ENCODE peak calls at places on chromosome 9, in eight cellular contexts. I, K, U, H, O, Y, M and T are unnamed samples.

GRCh38 chr9:69945671-69946141 is 97.9 kb upstream of the MAMDC2 start:
- DNase-seq in K (peak; percentile 7), Y (no peak), M (no peak), I (peak; percentile 40), H (peak; percentile 82), O (peak; percentile 49), U (no peak), T (peak; percentile 80)

GRCh38 chr9:84315278-84315877 is 25.2 kb downstream of the SLC28A3 start:
- DNase-seq in U (peak; percentile 44), H (peak; percentile 62), M (peak; percentile 6), Y (no peak), K (peak; percentile 46), O (peak; percentile 66), I (peak; percentile 70), T (peak; percentile 65)

GRCh38 chr9:112334319-112334828 is 955 bp upstream of the PTBP3 start:
- DNase-seq in M (no peak), Y (peak; percentile 15), K (peak; percentile 28), U (peak; percentile 26), O (peak; percentile 51), H (peak; percentile 36), I (peak; percentile 36), T (peak; percentile 43)

GRCh38 chr9:120391691-120392090 is 188.3 kb downstream of the CDK5RAP2 start:
- DNase-seq in O (no peak), H (no peak), M (no peak), Y (no peak), U (no peak), I (no peak), K (no peak), T (no peak)

GRCh38 chr9:136995772-136996308 is 528 bp downstream of the CLIC3 start:
- DNase-seq in I (no peak), K (no peak), Y (no peak), H (no peak), O (peak; percentile 63), M (peak; percentile 70), U (no peak), T (peak; percentile 56)

GRCh38 chr9:33381231-33381791 is 21.1 kb downstream of the AQP7 start:
- DNase-seq in O (peak; percentile 22), K (no peak), U (no peak), I (no peak), M (no peak), Y (no peak), H (no peak), T (peak; percentile 9)

GRCh38 chr9:88501086-88501485 is 33.9 kb upstream of the NXNL2 start:
- DNase-seq in H (no peak), I (no peak), Y (no peak), M (no peak), U (no peak), O (no peak), K (no peak), T (no peak)

GRCh38 chr9:110156902-110157301 is 51.1 kb downstream of the C9orf152 start:
- DNase-seq in O (peak; percentile 85), H (peak; percentile 47), Y (no peak), K (no peak), I (no peak), U (no peak), M (no peak), T (peak; percentile 88)

GRCh38 chr9:98593354-98594253 is 115.1 kb downstream of the GABBR2 start:
- DNase-seq in M (no peak), H (no peak), O (no peak), U (no peak), K (no peak), I (no peak), Y (no peak), T (no peak)

GRCh38 chr9:78351816-78352215 is 54.9 kb downstream of the PSAT1 start:
- DNase-seq in U (no peak), M (no peak), H (no peak), Y (no peak), I (no peak), O (no peak), K (no peak), T (no peak)

GRCh38 chr9:126125177-126125576 is 201.5 kb upstream of the MVB12B start:
- DNase-seq in M (no peak), H (no peak), O (no peak), I (peak; percentile 2), U (no peak), K (no peak), Y (no peak), T (peak; percentile 23)

GRCh38 chr9:33331411-33331891 is 41.1 kb downstream of the NFX1 start:
- DNase-seq in I (no peak), K (no peak), M (no peak), O (no peak), H (no peak), Y (no peak), U (no peak), T (peak; percentile 58)

GRCh38 chr9:133792721-133793470 is 54.7 kb upstream of the SARDH start:
- DNase-seq in U (peak; percentile 34), I (peak; percentile 78), M (peak; percentile 83), H (peak; percentile 69), O (peak; percentile 82), Y (peak; percentile 10), K (no peak), T (peak; percentile 76)

GRCh38 chr9:112750111-112750766 is at the start of gene SNX30:
- DNase-seq in M (peak; percentile 97), K (peak; percentile 78), O (peak; percentile 93), I (peak; percentile 95), U (peak; percentile 66), H (peak; percentile 87), Y (peak; percentile 60), T (peak; percentile 93)

GRCh38 chr9:136629879-136630661 is 32.6 kb upstream of the EGFL7 start:
- DNase-seq in O (peak; percentile 44), M (no peak), U (peak; percentile 56), K (no peak), H (peak; percentile 30), Y (no peak), I (peak; percentile 80), T (peak; percentile 45)

GRCh38 chr9:116992870-116993269 is 305.8 kb downstream of the TRIM32 start:
- DNase-seq in H (no peak), O (peak; percentile 5), I (no peak), Y (no peak), M (no peak), U (no peak), K (no peak), T (peak; percentile 7)

GRCh38 chr9:120477534-120478001 is 102.4 kb downstream of the CDK5RAP2 start:
- DNase-seq in H (peak; percentile 96), M (peak; percentile 22), Y (no peak), U (no peak), K (peak; percentile 59), O (peak; percentile 74), I (peak; percentile 76), T (peak; percentile 76)

GRCh38 chr9:34592895-34593601 is 3.5 kb upstream of the CNTFR start:
- DNase-seq in I (peak; percentile 60), H (no peak), O (no peak), K (no peak), U (no peak), Y (no peak), M (peak; percentile 69), T (peak; percentile 35)

GRCh38 chr9:122991370-122991830 is 42.1 kb upstream of the GPR21 start:
- DNase-seq in H (peak; percentile 94), K (no peak), U (peak; percentile 43), Y (no peak), I (peak; percentile 63), O (peak; percentile 88), M (no peak), T (peak; percentile 92)

GRCh38 chr9:83041771-83042170 is 21.2 kb downstream of the RASEF start:
- DNase-seq in I (no peak), K (no peak), U (no peak), Y (no peak), O (peak; percentile 41), M (no peak), H (peak; percentile 43), T (peak; percentile 22)

GRCh38 chr9:16612627-16613026 is 257.8 kb downstream of the BNC2 start:
- DNase-seq in U (no peak), M (no peak), O (peak; percentile 63), H (peak; percentile 67), K (no peak), I (no peak), Y (no peak), T (peak; percentile 54)

GRCh38 chr9:20941177-20941690 is 90.2 kb downstream of the HACD4 start:
- DNase-seq in I (peak; percentile 90), O (peak; percentile 68), K (peak; percentile 74), H (peak; percentile 60), M (peak; percentile 8), U (peak; percentile 34), Y (no peak), T (peak; percentile 70)

GRCh38 chr9:106783121-106783520 is 79.8 kb upstream of the ZNF462 start:
- DNase-seq in U (no peak), Y (no peak), K (no peak), H (no peak), I (no peak), M (no peak), O (no peak), T (no peak)

GRCh38 chr9:28848671-28849070 is 1275.4 kb upstream of the C9orf72 start:
- DNase-seq in M (no peak), K (no peak), H (no peak), O (no peak), I (no peak), U (no peak), Y (no peak), T (no peak)

GRCh38 chr9:130234340-130235260 is 31.0 kb upstream of the HMCN2 start:
- DNase-seq in K (no peak), Y (no peak), I (no peak), H (peak; percentile 63), U (no peak), O (peak; percentile 71), M (no peak), T (peak; percentile 70)

GRCh38 chr9:114158482-114159130 is 3.3 kb downstream of the COL27A1 start:
- DNase-seq in M (no peak), H (no peak), O (no peak), Y (no peak), K (no peak), U (no peak), I (no peak), T (no peak)

GRCh38 chr9:132898043-132898442 is 19.3 kb downstream of the SPACA9 start:
- DNase-seq in H (no peak), O (no peak), M (no peak), I (no peak), K (no peak), U (no peak), Y (no peak), T (no peak)

GRCh38 chr9:32454280-32454679 is 69.8 kb downstream of the ACO1 start:
- DNase-seq in Y (no peak), I (no peak), H (peak; percentile 31), O (no peak), M (no peak), K (no peak), U (no peak), T (no peak)

GRCh38 chr9:93587651-93588347 is 11.4 kb downstream of the PHF2 start:
- DNase-seq in H (no peak), Y (no peak), O (no peak), U (no peak), I (peak; percentile 7), M (no peak), K (no peak), T (no peak)

GRCh38 chr9:124510650-124511425 is 3.6 kb upstream of the NR5A1 start:
- DNase-seq in I (peak; percentile 55), O (no peak), M (peak; percentile 2), Y (no peak), H (peak; percentile 48), K (no peak), U (no peak), T (peak; percentile 9)

GRCh38 chr9:69157751-69158466 is 16.2 kb upstream of the TJP2 start:
- DNase-seq in K (no peak), O (peak; percentile 73), Y (no peak), H (peak; percentile 86), U (no peak), I (no peak), M (no peak), T (peak; percentile 80)